ENCODE peak calls at places on chromosomes 7 and 10, in eight cellular contexts. U is OCI-LY7, Q is mammary epithelial cell, A is left ventricle myocardium inferior, X is sigmoid colon, K is substantia nigra, R is breast epithelium, C is PC-9. Y is an unnamed sample.

GRCh38 chr10:113905756-113906155 is 51.3 kb downstream of the NHLRC2 start:
- DNase-seq in U (no peak), C (no peak), R (no peak), K (no peak), Q (no peak), A (no peak), X (no peak), Y (no peak)

GRCh38 chr10:88332526-88333265 is 250.4 kb downstream of the RNLS start:
- DNase-seq in A (no peak), C (no peak), U (peak), K (no peak), Q (no peak), X (no peak), R (no peak), Y (peak)

GRCh38 chr10:57430376-57430775 is 837.3 kb downstream of the IPMK start:
- DNase-seq in K (no peak), U (no peak), A (no peak), R (no peak), X (no peak), Q (no peak), C (no peak), Y (no peak)

GRCh38 chr7:9017251-9017650 is 583.8 kb downstream of the NXPH1 start:
- DNase-seq in R (no peak), A (no peak), K (no peak), U (no peak), X (no peak), Q (no peak), C (no peak), Y (no peak)

GRCh38 chr7:143974457-143974856 is 19.8 kb downstream of the OR2F1 start:
- DNase-seq in X (no peak), U (no peak), R (no peak), C (peak), K (no peak), Q (peak), A (no peak), Y (no peak)

GRCh38 chr7:24496031-24496430 is 77.2 kb upstream of the PALS2 start:
- DNase-seq in C (no peak), X (no peak), A (no peak), Q (no peak), U (no peak), R (no peak), K (no peak), Y (no peak)

GRCh38 chr10:129761573-129761972 is 202.5 kb downstream of the EBF3 start:
- DNase-seq in U (no peak), R (peak), C (no peak), X (no peak), K (no peak), A (no peak), Q (no peak), Y (no peak)

GRCh38 chr7:28708033-28708451 is 250.1 kb downstream of the TRIL start:
- DNase-seq in A (no peak), R (no peak), X (peak), C (peak), Q (no peak), K (no peak), U (no peak), Y (no peak)

GRCh38 chr7:42734568-42734967 is 177.3 kb downstream of the C7orf25 start:
- DNase-seq in R (no peak), Q (no peak), A (no peak), X (no peak), C (no peak), K (no peak), U (no peak), Y (no peak)

GRCh38 chr10:5292196-5292735 is 72.5 kb upstream of the UCN3 start:
- DNase-seq in X (no peak), K (no peak), A (no peak), Q (no peak), R (no peak), U (peak), C (no peak), Y (no peak)

GRCh38 chr10:43265799-43266721 is 805 bp downstream of the RASGEF1A start:
- DNase-seq in C (peak), U (no peak), K (no peak), A (no peak), Q (peak), R (no peak), X (no peak), Y (no peak)

GRCh38 chr7:131911112-131911511 is 354.7 kb upstream of the PODXL start:
- DNase-seq in X (no peak), U (no peak), Q (no peak), C (no peak), A (no peak), K (no peak), R (no peak), Y (no peak)
- H3K27ac ChIP-seq in X (no peak), U (no peak), Q (no peak), C (no peak), A (no peak), K (no peak), R (no peak), Y (no peak)

GRCh38 chr10:21284301-21284700 is 241.2 kb downstream of the SKIDA1 start:
- DNase-seq in R (no peak), C (no peak), Q (no peak), K (no peak), U (no peak), A (no peak), X (no peak), Y (no peak)
- H3K27ac ChIP-seq in R (no peak), C (no peak), Q (no peak), K (no peak), U (no peak), A (no peak), X (no peak), Y (no peak)

DNA sequence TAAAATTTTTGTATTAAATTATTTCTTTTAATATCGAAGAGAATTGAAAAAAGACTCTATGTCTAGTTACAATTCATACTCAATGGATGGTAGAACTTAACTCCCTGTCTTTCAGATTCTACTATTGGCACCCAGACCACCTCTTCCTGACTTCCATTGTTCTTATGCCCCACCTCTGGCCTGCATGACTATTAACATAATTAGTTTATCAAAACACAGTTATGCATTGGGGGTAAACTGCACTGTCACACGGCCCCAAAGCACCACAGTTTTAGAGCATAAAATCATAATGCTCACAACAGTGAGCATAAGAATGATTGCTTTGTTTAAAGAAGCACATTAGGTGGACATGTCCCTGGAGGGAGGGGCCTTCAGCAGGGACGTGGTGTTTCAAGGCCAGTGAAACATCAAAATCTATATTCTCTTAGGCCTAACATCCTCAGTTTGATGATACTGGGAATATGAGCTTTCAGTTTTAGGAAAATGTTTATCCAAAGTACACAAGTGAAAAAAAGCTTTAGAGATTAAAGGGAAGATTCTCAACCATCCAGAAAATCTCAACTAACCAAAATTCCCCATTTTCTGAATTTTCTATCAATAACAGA is 79.8 kb downstream of the NRP1 start:
- DNase-seq in C (no peak), Q (no peak), K (no peak), R (no peak), X (no peak), A (no peak), U (no peak), Y (no peak)
- H3K27ac ChIP-seq in C (peak), Q (no peak), K (no peak), R (no peak), X (no peak), A (peak), U (no peak), Y (no peak)

GRCh38 chr10:121087129-121087528 is 236.0 kb downstream of the WDR11 start:
- DNase-seq in A (no peak), U (no peak), R (no peak), X (no peak), C (no peak), Q (no peak), K (no peak), Y (no peak)
- H3K27ac ChIP-seq in A (no peak), U (no peak), R (no peak), X (no peak), C (no peak), Q (no peak), K (no peak), Y (no peak)

GRCh38 chr7:139131622-139132021 is 22.1 kb upstream of the ZC3HAV1 start:
- DNase-seq in U (no peak), X (no peak), C (no peak), K (no peak), Q (no peak), R (no peak), A (no peak), Y (no peak)
- H3K27ac ChIP-seq in U (no peak), X (no peak), C (no peak), K (no peak), Q (no peak), R (no peak), A (no peak), Y (no peak)

DNA sequence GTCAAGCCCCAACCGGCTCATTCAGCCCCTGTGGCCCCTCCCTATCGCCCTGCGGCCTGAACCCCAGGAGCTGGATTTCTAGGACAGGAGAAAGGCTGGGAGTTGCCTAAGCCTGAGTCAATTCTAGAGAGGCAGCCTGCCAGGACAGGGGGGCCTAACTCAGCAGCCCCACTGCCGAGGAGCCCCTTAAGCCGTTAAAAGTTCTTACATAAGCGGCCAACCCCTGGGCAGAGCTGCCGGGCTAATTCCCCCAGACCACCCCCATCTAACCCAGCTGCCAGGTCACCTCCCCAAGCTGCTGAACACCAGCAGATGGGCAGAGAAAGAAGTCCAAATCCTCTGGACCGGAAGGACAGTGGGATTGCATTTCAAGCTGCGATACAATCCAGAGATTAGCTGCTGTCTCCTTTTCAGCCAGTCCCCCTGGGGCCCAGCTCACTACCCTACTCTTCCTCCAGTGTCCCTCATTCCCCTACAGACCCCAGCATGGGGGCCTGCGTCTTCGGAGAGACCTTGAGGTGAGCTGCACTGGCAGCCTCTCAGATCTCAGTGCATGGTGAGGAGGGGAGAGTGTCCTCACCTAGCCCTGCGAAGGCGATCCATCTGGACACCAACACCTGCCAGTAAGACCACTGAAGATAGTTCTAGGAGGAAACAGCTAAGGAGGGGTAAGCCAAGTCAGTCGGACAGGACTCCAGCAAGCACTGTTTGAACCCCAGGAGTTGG is 910 bp downstream of the IMPDH1 start:
- DNase-seq in Q (no peak), U (no peak), K (no peak), X (peak), R (no peak), C (no peak), A (no peak), Y (no peak)
- H3K27ac ChIP-seq in Q (no peak), U (no peak), K (peak), X (peak), R (peak), C (no peak), A (peak), Y (no peak)

DNA sequence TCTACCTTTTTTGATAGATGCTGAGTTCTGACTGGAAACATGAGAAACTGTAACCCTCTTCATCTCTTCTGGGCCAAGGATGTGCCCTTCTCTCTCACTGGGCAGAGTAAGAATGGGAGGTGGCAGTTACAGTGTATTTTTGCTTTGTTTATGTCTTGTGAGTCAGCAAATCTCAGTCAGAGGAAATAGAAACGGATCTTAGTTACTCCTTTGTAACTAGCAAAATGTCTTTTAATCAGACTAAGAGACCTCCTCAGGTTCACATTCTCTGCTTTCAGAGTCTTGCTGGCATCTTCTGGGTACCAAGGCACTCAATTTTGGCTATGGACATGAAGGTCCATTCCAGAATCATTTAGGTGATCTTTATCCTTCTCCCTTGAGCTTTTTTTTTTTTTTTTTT is 70.9 kb downstream of the HHEX start:
- DNase-seq in K (no peak), A (no peak), C (no peak), Q (no peak), R (no peak), U (peak), X (no peak), Y (no peak)
- H3K27ac ChIP-seq in K (no peak), A (no peak), C (no peak), Q (no peak), R (no peak), U (no peak), X (peak), Y (peak)

Y was measured in Karpas-422.